ENCODE peak calls at places on chromosomes 11 and 22, in nine cellular contexts. H is NCI-H1417; K is kidney glomerular epithelial cell; F is activated CD8-positive, alpha-beta T cell treated with anti-CD3 and anti-CD28 coated beads for 36 hours; O is endothelial cell; G is GM23248; B is lower lobe of right lung; E is activated CD4-positive, alpha-beta T cell treated with anti-CD3 and anti-CD28 coated beads for 36 hours; J is ureter. W is an unnamed sample.

GRCh38 chr22:41943661-41944209 is 3.2 kb downstream of the CENPM start:
- DNase-seq in J (no peak), K (no peak), O (no peak), H (no peak), E (peak), F (no peak), B (no peak), G (peak), W (no peak)

GRCh38 chr11:15625691-15626090 is 511.0 kb downstream of the INSC start:
- DNase-seq in B (no peak), G (no peak), O (no peak), E (no peak), K (no peak), H (no peak), F (no peak), J (no peak), W (no peak)

GRCh38 chr22:42614312-42615091 is at the start of gene POLDIP3:
- DNase-seq in K (peak), B (peak), O (peak), F (peak), E (peak), G (peak), J (peak), H (peak), W (peak)

GRCh38 chr11:134742228-134742612 is 330.2 kb upstream of the B3GAT1 start:
- DNase-seq in E (no peak), F (peak), G (no peak), B (no peak), H (no peak), K (no peak), J (no peak), O (no peak), W (no peak)

GRCh38 chr11:35262735-35263134 is 123.8 kb downstream of the CD44 start:
- DNase-seq in F (no peak), J (no peak), E (no peak), B (no peak), O (no peak), G (no peak), H (no peak), K (no peak), W (no peak)

GRCh38 chr22:47151490-47151889 is 389.0 kb downstream of the TBC1D22A start:
- DNase-seq in G (peak), K (no peak), J (no peak), O (no peak), B (no peak), E (no peak), H (no peak), F (no peak), W (peak)

GRCh38 chr22:32723632-32724031 is 77.9 kb upstream of the TIMP3 start:
- DNase-seq in E (peak), B (peak), O (no peak), J (peak), G (peak), H (no peak), F (peak), K (no peak), W (peak)

GRCh38 chr22:43884600-43885318 is 7.1 kb downstream of the PNPLA5 start:
- DNase-seq in J (no peak), K (no peak), H (peak), G (peak), O (peak), B (peak), F (peak), E (peak), W (peak)